ENCODE peak calls at places on chromosomes 2 and 18, in nine cellular contexts. V, E, Y, F, U, T, W, O and G are unnamed samples.

GRCh38 chr2:174614261-174614660 is 16.7 kb upstream of the WIPF1 start:
- DNase-seq in V (peak), E (peak), Y (no peak), F (no peak), U (no peak), T (no peak), W (no peak), O (no peak), G (no peak)

GRCh38 chr18:34694611-34695165 is 15.4 kb upstream of the DTNA start:
- DNase-seq in V (peak), E (no peak), Y (no peak), F (no peak), U (no peak), T (no peak), W (no peak), O (no peak), G (no peak)

GRCh38 chr2:99602475-99602874 is 112.7 kb upstream of the REV1 start:
- DNase-seq in V (peak), E (peak), Y (no peak), F (no peak), U (no peak), T (no peak), W (no peak), O (no peak), G (no peak)

GRCh38 chr2:189570565-189570964 is 10.0 kb downstream of the SLC40A1 start:
- DNase-seq in V (no peak), E (no peak), Y (no peak), F (no peak), U (no peak), T (no peak), W (no peak), O (no peak), G (no peak)

GRCh38 chr2:141393214-141393545 is 737.6 kb downstream of the LRP1B start:
- DNase-seq in V (peak), E (peak), Y (no peak), F (no peak), U (no peak), T (no peak), W (no peak), O (no peak), G (no peak)

GRCh38 chr2:72340665-72341064 is 193.0 kb upstream of the CYP26B1 start:
- DNase-seq in V (no peak), E (no peak), Y (no peak), F (no peak), U (no peak), T (no peak), W (no peak), O (no peak), G (no peak)

GRCh38 chr2:65566617-65567016 is 134.2 kb upstream of the SPRED2 start:
- DNase-seq in V (no peak), E (no peak), Y (no peak), F (no peak), U (no peak), T (no peak), W (no peak), O (no peak), G (no peak)

GRCh38 chr18:3790702-3791101 is 340.7 kb downstream of the TGIF1 start:
- DNase-seq in V (peak), E (no peak), Y (no peak), F (no peak), U (no peak), T (no peak), W (no peak), O (no peak), G (peak)

GRCh38 chr2:142716463-142717242 is 160.8 kb upstream of the KYNU start:
- DNase-seq in V (peak), E (no peak), Y (no peak), F (no peak), U (no peak), T (no peak), W (no peak), O (no peak), G (no peak)

GRCh38 chr18:73791081-73791480 is 356.6 kb downstream of the FBXO15 start:
- DNase-seq in V (no peak), E (no peak), Y (no peak), F (no peak), U (no peak), T (no peak), W (no peak), O (no peak), G (no peak)

GRCh38 chr2:199602271-199602895 is 144.6 kb upstream of the SATB2 start:
- DNase-seq in V (no peak), E (peak), Y (no peak), F (peak), U (no peak), T (no peak), W (peak), O (no peak), G (no peak)

GRCh38 chr2:239401450-239402227 is 819 bp upstream of the HDAC4 start:
- DNase-seq in V (peak), E (peak), Y (peak), F (peak), U (peak), T (peak), W (peak), O (peak), G (peak)

GRCh38 chr18:2971741-2972552 is 41.0 kb downstream of the LPIN2 start:
- DNase-seq in V (no peak), E (no peak), Y (peak), F (no peak), U (peak), T (no peak), W (no peak), O (peak), G (peak)

GRCh38 chr2:101699191-101699938 is 1.9 kb downstream of the MAP4K4 start:
- DNase-seq in V (no peak), E (peak), Y (no peak), F (no peak), U (no peak), T (no peak), W (no peak), O (no peak), G (no peak)

GRCh38 chr2:98896416-98896815 is 39.6 kb downstream of the CRACDL start:
- DNase-seq in V (no peak), E (no peak), Y (no peak), F (no peak), U (no peak), T (no peak), W (no peak), O (no peak), G (no peak)

GRCh38 chr18:41416044-41416443 is 539.0 kb upstream of the PIK3C3 start:
- DNase-seq in V (no peak), E (peak), Y (no peak), F (no peak), U (no peak), T (no peak), W (no peak), O (no peak), G (no peak)

GRCh38 chr2:86335865-86336321 is 1.5 kb downstream of the REEP1 start:
- DNase-seq in V (no peak), E (no peak), Y (no peak), F (no peak), U (no peak), T (no peak), W (peak), O (no peak), G (no peak)

GRCh38 chr18:23763343-23763742 is 74.1 kb downstream of the LAMA3 start:
- DNase-seq in V (no peak), E (no peak), Y (no peak), F (no peak), U (no peak), T (no peak), W (no peak), O (no peak), G (no peak)

GRCh38 chr2:58521803-58522602 is 280.9 kb upstream of the FANCL start:
- DNase-seq in V (no peak), E (peak), Y (no peak), F (no peak), U (no peak), T (no peak), W (no peak), O (no peak), G (no peak)
- H3K4me3 ChIP-seq in V (no peak), E (no peak), Y (no peak), F (no peak), U (no peak), T (no peak), W (peak), O (no peak), G (no peak)

DNA sequence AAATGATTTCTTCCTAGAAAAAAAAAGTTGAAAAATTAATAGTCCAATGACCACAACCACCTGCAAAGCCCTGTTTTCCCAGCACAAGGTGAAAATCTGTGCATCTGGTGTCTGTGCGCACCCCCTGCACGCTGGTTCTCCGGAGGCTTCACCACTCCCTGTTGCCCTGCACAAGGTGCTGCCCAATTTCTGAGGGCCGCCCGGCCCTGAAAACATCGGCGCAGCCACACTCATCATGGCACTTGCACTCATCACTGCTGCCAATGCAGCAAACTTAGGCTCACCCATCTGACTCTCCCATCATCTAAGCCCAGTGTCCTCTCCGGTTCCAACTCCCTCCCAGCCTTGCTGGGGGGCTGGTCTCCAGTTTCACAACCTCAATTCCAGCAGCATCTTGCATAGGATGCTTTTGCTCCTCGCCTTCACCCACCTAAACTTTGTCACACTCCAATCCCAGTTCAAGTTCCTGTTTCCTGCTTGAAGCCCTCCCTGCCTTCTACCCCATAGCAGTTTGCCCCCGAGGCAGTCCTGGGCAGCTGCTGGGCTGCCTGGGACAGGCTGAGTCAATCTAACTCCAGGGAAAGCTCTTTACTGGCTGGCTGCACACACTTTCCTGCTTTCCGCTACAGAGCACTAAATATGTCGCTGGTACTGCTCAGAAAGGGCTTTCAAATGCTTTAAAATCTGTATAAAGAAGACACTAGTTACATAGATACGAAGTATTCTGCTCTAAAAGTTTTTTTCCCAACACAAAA is 522.5 kb upstream of the ID2 start:
- DNase-seq in V (no peak), E (no peak), Y (no peak), F (no peak), U (no peak), T (no peak), W (no peak), O (no peak), G (no peak)
- TF ChIP-seq CTCF in V (no peak), E (no peak), Y (no peak), F (no peak), U (no peak), T (no peak), W (no peak), O (no peak), G (no peak)

GRCh38 chr2:44616616-44617266 is 255.0 kb downstream of the CAMKMT start:
- DNase-seq in V (no peak), E (no peak), Y (no peak), F (no peak), U (no peak), T (no peak), W (no peak), O (no peak), G (peak)
- H3K4me3 ChIP-seq in V (no peak), E (no peak), Y (no peak), F (no peak), U (no peak), T (no peak), W (peak), O (no peak), G (peak)

GRCh38 chr2:111698743-111699554 is 185.0 kb downstream of the ANAPC1 start:
- DNase-seq in V (peak), E (peak), Y (peak), F (peak), U (peak), T (peak), W (no peak), O (peak), G (peak)
- TF ChIP-seq CTCF in V (peak), E (peak), Y (no peak), F (no peak), U (no peak), T (peak), W (peak), O (peak), G (peak)

GRCh38 chr18:49910019-49910418 is 96.7 kb upstream of the ACAA2 start:
- DNase-seq in V (no peak), E (no peak), Y (no peak), F (no peak), U (no peak), T (no peak), W (no peak), O (no peak), G (no peak)
- H3K4me3 ChIP-seq in V (no peak), E (no peak), Y (no peak), F (no peak), U (no peak), T (no peak), W (no peak), O (no peak), G (no peak)

GRCh38 chr2:202768284-202768683 is 103.3 kb downstream of the ICA1L start:
- DNase-seq in V (no peak), E (no peak), Y (no peak), F (no peak), U (no peak), T (no peak), W (no peak), O (no peak), G (no peak)
- TF ChIP-seq CTCF in V (no peak), E (no peak), Y (no peak), F (no peak), U (no peak), T (no peak), W (no peak), O (no peak), G (no peak)